ENCODE peak calls at places on chromosomes 1 and 21, in ten cellular contexts. One of them, this sample, is unnamed.

GRCh38 chr1:156194300-156194652 is 372 bp downstream of the SLC25A44 start:
- DNase-seq in transverse colon: no peak
- DNase-seq in heart left ventricle: no peak
- DNase-seq in prostate gland: no peak
- DNase-seq in endothelial cell of umbilical vein: no peak
- DNase-seq in breast epithelium: no peak
- DNase-seq in NB4: no peak
- DNase-seq in ovary: no peak
- DNase-seq in GM12891: no peak
- DNase-seq in Peyer's patch: no peak
- DNase-seq in this sample: no peak

GRCh38 chr1:213417225-213417820 is 366.3 kb downstream of the RPS6KC1 start:
- DNase-seq in prostate gland: no peak
- DNase-seq in endothelial cell of umbilical vein: no peak
- DNase-seq in transverse colon: no peak
- DNase-seq in Peyer's patch: no peak
- DNase-seq in NB4: no peak
- DNase-seq in ovary: no peak
- DNase-seq in breast epithelium: no peak
- DNase-seq in heart left ventricle: no peak
- DNase-seq in GM12891: no peak
- DNase-seq in this sample: no peak

GRCh38 chr21:34593423-34593822 is 21.5 kb downstream of the RCAN1 start:
- DNase-seq in NB4: no peak
- DNase-seq in heart left ventricle: no peak
- DNase-seq in breast epithelium: no peak
- DNase-seq in GM12891: no peak
- DNase-seq in Peyer's patch: no peak
- DNase-seq in ovary: no peak
- DNase-seq in endothelial cell of umbilical vein: no peak
- DNase-seq in prostate gland: no peak
- DNase-seq in transverse colon: no peak
- DNase-seq in this sample: no peak

GRCh38 chr1:233443040-233443439 is 115.5 kb downstream of the MAP3K21 start:
- DNase-seq in heart left ventricle: no peak
- DNase-seq in endothelial cell of umbilical vein: no peak
- DNase-seq in GM12891: no peak
- DNase-seq in transverse colon: no peak
- DNase-seq in breast epithelium: no peak
- DNase-seq in NB4: no peak
- DNase-seq in ovary: no peak
- DNase-seq in Peyer's patch: no peak
- DNase-seq in prostate gland: no peak
- DNase-seq in this sample: no peak

GRCh38 chr1:39047374-39048229 is 21.5 kb downstream of the NDUFS5 start:
- DNase-seq in prostate gland: no peak
- DNase-seq in NB4: peak
- DNase-seq in heart left ventricle: peak
- DNase-seq in endothelial cell of umbilical vein: peak
- DNase-seq in Peyer's patch: no peak
- DNase-seq in GM12891: no peak
- DNase-seq in breast epithelium: no peak
- DNase-seq in ovary: peak
- DNase-seq in transverse colon: no peak
- DNase-seq in this sample: peak

GRCh38 chr1:61672376-61672775 is 52.6 kb downstream of the TM2D1 start:
- DNase-seq in Peyer's patch: no peak
- DNase-seq in breast epithelium: no peak
- DNase-seq in transverse colon: no peak
- DNase-seq in NB4: no peak
- DNase-seq in ovary: no peak
- DNase-seq in GM12891: no peak
- DNase-seq in prostate gland: no peak
- DNase-seq in endothelial cell of umbilical vein: no peak
- DNase-seq in heart left ventricle: no peak
- DNase-seq in this sample: no peak

GRCh38 chr21:45575304-45575992 is 33.2 kb upstream of the SLC19A1 start:
- DNase-seq in ovary: no peak
- DNase-seq in transverse colon: no peak
- DNase-seq in GM12891: no peak
- DNase-seq in heart left ventricle: no peak
- DNase-seq in NB4: no peak
- DNase-seq in Peyer's patch: peak
- DNase-seq in breast epithelium: peak
- DNase-seq in endothelial cell of umbilical vein: no peak
- DNase-seq in prostate gland: no peak
- DNase-seq in this sample: no peak

GRCh38 chr1:216303690-216304089 is 119.6 kb downstream of the USH2A start:
- DNase-seq in transverse colon: no peak
- DNase-seq in heart left ventricle: no peak
- DNase-seq in NB4: no peak
- DNase-seq in breast epithelium: no peak
- DNase-seq in endothelial cell of umbilical vein: no peak
- DNase-seq in GM12891: no peak
- DNase-seq in prostate gland: no peak
- DNase-seq in ovary: no peak
- DNase-seq in Peyer's patch: no peak
- DNase-seq in this sample: no peak

GRCh38 chr1:216183007-216183406 is 240.2 kb downstream of the USH2A start:
- DNase-seq in prostate gland: no peak
- DNase-seq in transverse colon: no peak
- DNase-seq in ovary: no peak
- DNase-seq in GM12891: no peak
- DNase-seq in Peyer's patch: no peak
- DNase-seq in NB4: no peak
- DNase-seq in heart left ventricle: no peak
- DNase-seq in breast epithelium: no peak
- DNase-seq in endothelial cell of umbilical vein: no peak
- DNase-seq in this sample: no peak

GRCh38 chr1:23825762-23826522 is 713 bp upstream of the HMGCL start:
- DNase-seq in NB4: no peak
- DNase-seq in ovary: no peak
- DNase-seq in endothelial cell of umbilical vein: no peak
- DNase-seq in prostate gland: no peak
- DNase-seq in Peyer's patch: no peak
- DNase-seq in heart left ventricle: no peak
- DNase-seq in GM12891: no peak
- DNase-seq in breast epithelium: no peak
- DNase-seq in transverse colon: no peak
- DNase-seq in this sample: no peak

GRCh38 chr1:22329171-22329540 is 122.5 kb upstream of the ZBTB40 start:
- DNase-seq in GM12891: no peak
- DNase-seq in endothelial cell of umbilical vein: no peak
- DNase-seq in transverse colon: no peak
- DNase-seq in breast epithelium: peak
- DNase-seq in ovary: no peak
- DNase-seq in heart left ventricle: no peak
- DNase-seq in Peyer's patch: no peak
- DNase-seq in prostate gland: no peak
- DNase-seq in NB4: no peak
- DNase-seq in this sample: no peak

GRCh38 chr1:31607360-31607759 is 10.1 kb upstream of the HCRTR1 start:
- DNase-seq in ovary: no peak
- DNase-seq in endothelial cell of umbilical vein: no peak
- DNase-seq in breast epithelium: peak
- DNase-seq in heart left ventricle: no peak
- DNase-seq in GM12891: no peak
- DNase-seq in transverse colon: no peak
- DNase-seq in prostate gland: no peak
- DNase-seq in Peyer's patch: no peak
- DNase-seq in NB4: no peak
- DNase-seq in this sample: no peak
- TF ChIP-seq POLR2A in ovary: no peak
- TF ChIP-seq POLR2A in endothelial cell of umbilical vein: no peak
- TF ChIP-seq POLR2A in breast epithelium: no peak
- TF ChIP-seq POLR2A in heart left ventricle: no peak
- TF ChIP-seq POLR2A in GM12891: no peak
- TF ChIP-seq POLR2A in transverse colon: no peak
- TF ChIP-seq POLR2A in prostate gland: no peak
- TF ChIP-seq POLR2A in Peyer's patch: no peak
- TF ChIP-seq POLR2A in NB4: no peak
- TF ChIP-seq POLR2A in this sample: no peak

DNA sequence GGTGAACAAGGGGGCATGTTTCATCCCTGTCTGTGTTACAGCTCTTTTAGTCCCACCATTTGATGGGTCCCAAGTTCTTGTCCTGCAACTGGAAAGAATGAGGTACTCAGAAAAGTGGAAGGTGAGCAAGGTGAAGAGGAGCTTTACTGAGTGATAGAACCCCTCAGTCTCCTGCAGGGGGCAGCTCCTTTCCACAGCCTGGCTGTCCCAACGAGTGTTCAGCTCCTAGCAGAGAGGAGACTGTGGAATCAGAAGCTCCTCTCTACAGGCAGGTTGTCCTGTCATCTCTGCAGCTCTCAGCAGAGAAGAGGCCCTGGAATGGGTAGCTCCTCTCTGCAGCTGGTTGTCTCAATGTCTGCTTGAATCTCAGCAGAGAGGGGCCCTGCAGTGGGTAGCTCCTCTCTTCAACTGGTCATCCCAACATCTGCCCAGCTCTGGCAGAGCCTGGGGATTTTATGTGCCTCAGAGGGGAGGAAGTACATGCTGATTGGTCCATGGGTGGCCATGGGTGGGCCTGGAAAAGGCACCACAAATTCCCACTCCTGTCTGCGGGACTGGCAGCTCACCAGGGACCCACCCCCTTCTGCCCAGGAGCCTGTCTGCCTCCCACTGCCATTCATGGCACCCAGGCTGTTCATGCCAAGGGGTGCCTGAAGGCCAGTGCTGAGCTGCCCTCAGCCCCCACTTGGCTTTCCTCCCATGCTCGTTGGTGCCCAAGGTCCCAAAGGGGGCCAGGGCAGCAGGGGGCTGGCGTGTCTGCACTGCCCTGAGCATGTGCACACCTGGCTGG is 25.7 kb downstream of the LDLRAD1 start:
- DNase-seq in transverse colon: no peak
- DNase-seq in breast epithelium: no peak
- DNase-seq in endothelial cell of umbilical vein: no peak
- DNase-seq in NB4: no peak
- DNase-seq in ovary: no peak
- DNase-seq in prostate gland: peak
- DNase-seq in heart left ventricle: no peak
- DNase-seq in Peyer's patch: no peak
- DNase-seq in GM12891: no peak
- DNase-seq in this sample: no peak
- TF ChIP-seq POLR2A in transverse colon: no peak
- TF ChIP-seq POLR2A in breast epithelium: no peak
- TF ChIP-seq POLR2A in endothelial cell of umbilical vein: no peak
- TF ChIP-seq POLR2A in NB4: no peak
- TF ChIP-seq POLR2A in ovary: no peak
- TF ChIP-seq POLR2A in prostate gland: no peak
- TF ChIP-seq POLR2A in heart left ventricle: no peak
- TF ChIP-seq POLR2A in Peyer's patch: no peak
- TF ChIP-seq POLR2A in GM12891: no peak
- TF ChIP-seq POLR2A in this sample: no peak

GRCh38 chr1:63677497-63677896 is 84.3 kb downstream of the PGM1 start:
- DNase-seq in Peyer's patch: no peak
- DNase-seq in transverse colon: no peak
- DNase-seq in GM12891: no peak
- DNase-seq in heart left ventricle: no peak
- DNase-seq in endothelial cell of umbilical vein: no peak
- DNase-seq in prostate gland: no peak
- DNase-seq in breast epithelium: no peak
- DNase-seq in NB4: no peak
- DNase-seq in ovary: no peak
- DNase-seq in this sample: no peak
- TF ChIP-seq POLR2A in Peyer's patch: no peak
- TF ChIP-seq POLR2A in transverse colon: no peak
- TF ChIP-seq POLR2A in GM12891: no peak
- TF ChIP-seq POLR2A in heart left ventricle: no peak
- TF ChIP-seq POLR2A in endothelial cell of umbilical vein: no peak
- TF ChIP-seq POLR2A in prostate gland: no peak
- TF ChIP-seq POLR2A in breast epithelium: no peak
- TF ChIP-seq POLR2A in NB4: no peak
- TF ChIP-seq POLR2A in ovary: no peak
- TF ChIP-seq POLR2A in this sample: no peak

GRCh38 chr1:83694449-83694848 is 304.5 kb downstream of the TTLL7 start:
- DNase-seq in Peyer's patch: no peak
- DNase-seq in NB4: no peak
- DNase-seq in GM12891: no peak
- DNase-seq in prostate gland: no peak
- DNase-seq in endothelial cell of umbilical vein: no peak
- DNase-seq in breast epithelium: no peak
- DNase-seq in heart left ventricle: no peak
- DNase-seq in ovary: no peak
- DNase-seq in transverse colon: no peak
- DNase-seq in this sample: no peak

GRCh38 chr1:83689900-83690868 is 308.7 kb downstream of the TTLL7 start:
- DNase-seq in breast epithelium: no peak
- DNase-seq in heart left ventricle: no peak
- DNase-seq in Peyer's patch: no peak
- DNase-seq in NB4: no peak
- DNase-seq in endothelial cell of umbilical vein: no peak
- DNase-seq in prostate gland: no peak
- DNase-seq in ovary: no peak
- DNase-seq in GM12891: no peak
- DNase-seq in transverse colon: no peak
- DNase-seq in this sample: no peak

GRCh38 chr1:83697220-83697619 is 301.7 kb downstream of the TTLL7 start:
- DNase-seq in endothelial cell of umbilical vein: no peak
- DNase-seq in heart left ventricle: no peak
- DNase-seq in breast epithelium: no peak
- DNase-seq in NB4: no peak
- DNase-seq in transverse colon: no peak
- DNase-seq in GM12891: no peak
- DNase-seq in prostate gland: no peak
- DNase-seq in Peyer's patch: no peak
- DNase-seq in ovary: no peak
- DNase-seq in this sample: no peak

GRCh38 chr1:83693409-83694126 is 305.4 kb downstream of the TTLL7 start:
- DNase-seq in endothelial cell of umbilical vein: peak
- DNase-seq in transverse colon: no peak
- DNase-seq in ovary: no peak
- DNase-seq in prostate gland: no peak
- DNase-seq in heart left ventricle: no peak
- DNase-seq in GM12891: no peak
- DNase-seq in breast epithelium: no peak
- DNase-seq in NB4: no peak
- DNase-seq in Peyer's patch: no peak
- DNase-seq in this sample: no peak

DNA sequence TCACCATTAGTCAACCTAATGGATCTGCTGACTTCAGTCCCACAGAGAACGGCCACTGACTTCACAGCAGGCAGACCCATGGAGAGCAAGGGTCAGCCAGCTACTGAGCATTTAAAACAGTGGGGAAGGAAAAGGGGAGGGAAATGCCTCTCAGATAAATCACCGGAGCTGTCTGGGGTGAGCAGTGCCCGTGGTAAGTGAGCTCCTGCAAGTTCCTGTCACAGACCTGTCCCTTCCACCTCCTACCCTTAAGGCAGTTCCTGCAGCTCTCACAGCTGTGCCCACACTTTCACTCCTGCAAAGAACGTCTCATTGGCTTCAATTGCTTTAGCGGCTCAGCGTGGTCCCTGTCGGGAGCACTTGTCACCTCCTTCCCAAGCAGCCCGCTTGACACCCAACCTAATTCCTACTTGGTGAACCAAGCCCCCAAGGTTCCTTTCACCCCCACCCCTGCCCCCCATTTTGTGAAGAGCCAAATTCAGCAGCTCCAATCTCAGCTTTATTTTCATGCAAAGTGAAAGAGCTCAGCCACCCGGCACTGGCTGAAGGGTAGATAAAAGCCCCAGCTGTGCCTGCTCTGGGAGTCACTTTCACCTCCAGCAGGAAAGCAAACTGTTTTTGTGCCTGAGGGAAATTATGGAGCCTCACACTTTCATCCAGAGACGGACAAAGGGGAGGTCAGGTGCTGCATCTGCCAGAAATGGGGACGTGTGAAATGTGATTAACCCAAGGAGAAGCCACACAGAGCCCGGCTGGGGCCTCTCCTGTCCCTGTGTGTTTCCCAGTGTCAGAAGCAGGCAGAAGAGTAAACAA is 306.2 kb downstream of the TTLL7 start:
- DNase-seq in ovary: no peak
- DNase-seq in NB4: no peak
- DNase-seq in heart left ventricle: no peak
- DNase-seq in Peyer's patch: no peak
- DNase-seq in endothelial cell of umbilical vein: peak
- DNase-seq in prostate gland: no peak
- DNase-seq in GM12891: no peak
- DNase-seq in transverse colon: no peak
- DNase-seq in breast epithelium: no peak
- DNase-seq in this sample: peak
- TF ChIP-seq POLR2A in ovary: no peak
- TF ChIP-seq POLR2A in NB4: no peak
- TF ChIP-seq POLR2A in heart left ventricle: no peak
- TF ChIP-seq POLR2A in Peyer's patch: no peak
- TF ChIP-seq POLR2A in endothelial cell of umbilical vein: no peak
- TF ChIP-seq POLR2A in prostate gland: no peak
- TF ChIP-seq POLR2A in GM12891: no peak
- TF ChIP-seq POLR2A in transverse colon: no peak
- TF ChIP-seq POLR2A in breast epithelium: no peak
- TF ChIP-seq POLR2A in this sample: no peak

This sample was measured in H54.